ENCODE peak calls at places on chromosomes 16 and 17, in seven cellular contexts. L, B, E, K, D, O and Q are unnamed samples.

GRCh38 chr16:2296662-2297505 is 29.0 kb upstream of the RNPS1 start:
- DNase-seq in B (peak; percentile 49), E (peak; percentile 4), L (peak; percentile 62), K (peak; percentile 16), O (peak; percentile 56), D (no peak), Q (peak; percentile 44)

GRCh38 chr16:24723663-24724062 is 5.8 kb upstream of the TNRC6A start:
- DNase-seq in D (no peak), B (no peak), O (no peak), L (no peak), E (no peak), K (no peak), Q (no peak)

GRCh38 chr17:32831223-32831622 is 45.7 kb downstream of the MYO1D start:
- DNase-seq in K (no peak), E (no peak), L (no peak), D (no peak), B (no peak), O (no peak), Q (no peak)

GRCh38 chr17:20010099-20010863 is 1.1 kb downstream of the SPECC1 start:
- DNase-seq in D (no peak), K (no peak), E (peak; percentile 54), L (peak; percentile 90), O (peak; percentile 76), B (peak; percentile 25), Q (peak; percentile 64)

GRCh38 chr17:57557793-57558681 is 187.1 kb downstream of the CCDC182 start:
- DNase-seq in K (peak; percentile 89), E (peak; percentile 43), B (no peak), O (peak; percentile 81), L (peak; percentile 28), D (no peak), Q (peak; percentile 54)

GRCh38 chr17:64281962-64282752 is 19.1 kb upstream of the TEX2 start:
- DNase-seq in D (peak; percentile 68), L (peak; percentile 88), E (peak; percentile 70), K (peak; percentile 79), O (peak; percentile 84), B (peak; percentile 76), Q (peak; percentile 73)

GRCh38 chr16:7351572-7351971 is 18.9 kb downstream of the RBFOX1 start:
- DNase-seq in K (no peak), D (no peak), L (no peak), E (peak; percentile 67), O (no peak), B (no peak), Q (no peak)

GRCh38 chr17:1231456-1231855 is 38.8 kb upstream of the BHLHA9 start:
- DNase-seq in B (no peak), L (no peak), E (no peak), K (no peak), D (no peak), O (peak; percentile 75), Q (no peak)

GRCh38 chr16:58024673-58025350 is 742 bp upstream of the MMP15 start:
- DNase-seq in E (no peak), K (no peak), L (peak; percentile 25), O (peak; percentile 37), B (peak; percentile 39), D (peak; percentile 42), Q (no peak)

GRCh38 chr17:74467221-74467951 is 952 bp downstream of the CD300A start:
- DNase-seq in K (peak; percentile 85), O (no peak), L (no peak), B (peak; percentile 25), E (no peak), D (no peak), Q (no peak)

GRCh38 chr17:42975265-42975664 is 4.6 kb downstream of the PTGES3L start:
- DNase-seq in E (no peak), O (peak; percentile 55), D (no peak), B (no peak), K (no peak), L (no peak), Q (no peak)

GRCh38 chr17:54968954-54969400 is 412 bp downstream of the STXBP4 start:
- DNase-seq in O (peak; percentile 46), B (peak; percentile 45), L (no peak), D (no peak), K (no peak), E (no peak), Q (peak; percentile 19)

GRCh38 chr16:19716183-19716582 is 1.8 kb downstream of the KNOP1 start:
- DNase-seq in E (no peak), K (no peak), B (no peak), L (no peak), O (no peak), D (no peak), Q (no peak)

GRCh38 chr17:72053069-72053846 is 67.6 kb upstream of the SOX9 start:
- DNase-seq in D (no peak), B (no peak), E (no peak), L (no peak), K (no peak), O (no peak), Q (no peak)

GRCh38 chr17:34377078-34377823 is 14.2 kb upstream of the CCL1 start:
- DNase-seq in L (no peak), D (no peak), B (no peak), O (no peak), K (no peak), E (no peak), Q (no peak)

GRCh38 chr17:58759522-58759921 is 3.9 kb downstream of the PPM1E start:
- DNase-seq in O (no peak), E (no peak), L (no peak), K (no peak), B (no peak), D (no peak), Q (no peak)

GRCh38 chr17:1294157-1294717 is 14.8 kb downstream of the TRARG1 start:
- DNase-seq in K (peak; percentile 37), E (no peak), L (no peak), B (peak; percentile 80), O (peak; percentile 34), D (no peak), Q (no peak)

GRCh38 chr17:2063306-2064146 is 8.6 kb downstream of the HIC1 start:
- DNase-seq in B (no peak), K (peak; percentile 50), E (no peak), L (no peak), O (no peak), D (no peak), Q (no peak)

GRCh38 chr17:81253358-81254131 is 14.4 kb downstream of the NDUFAF8 start:
- DNase-seq in K (peak; percentile 63), E (peak; percentile 62), D (peak; percentile 2), O (peak; percentile 62), B (peak; percentile 75), L (peak; percentile 43), Q (no peak)

GRCh38 chr17:6551909-6552768 is 4.2 kb downstream of the PITPNM3 start:
- DNase-seq in L (no peak), K (no peak), B (no peak), E (peak; percentile 42), O (no peak), D (no peak), Q (no peak)

GRCh38 chr17:10126554-10127493 is 71.6 kb downstream of the GAS7 start:
- DNase-seq in O (peak; percentile 87), K (no peak), D (no peak), B (peak; percentile 66), E (no peak), L (no peak), Q (no peak)

GRCh38 chr17:16348586-16348985 is 4.7 kb downstream of the CENPV start:
- DNase-seq in D (no peak), K (no peak), B (no peak), O (no peak), L (no peak), E (no peak), Q (no peak)

GRCh38 chr16:17828012-17828411 is 357.3 kb upstream of the XYLT1 start:
- DNase-seq in O (peak; percentile 2), D (no peak), B (no peak), E (no peak), L (peak; percentile 13), K (no peak), Q (peak; percentile 58)

GRCh38 chr17:48335858-48336500 is 94.0 kb downstream of the SKAP1 start:
- DNase-seq in E (peak; percentile 76), D (peak; percentile 83), K (peak; percentile 71), O (peak; percentile 45), B (no peak), L (peak; percentile 68), Q (peak; percentile 21)

GRCh38 chr16:57394444-57394843 is 10.1 kb upstream of the CCL17 start:
- DNase-seq in L (no peak), D (no peak), B (no peak), K (no peak), E (no peak), O (no peak), Q (peak; percentile 50)

GRCh38 chr17:21030375-21030774 is 12.4 kb downstream of the USP22 start:
- DNase-seq in L (no peak), B (no peak), E (no peak), K (no peak), D (no peak), O (no peak), Q (no peak)

GRCh38 chr17:67700037-67700436 is 17.7 kb upstream of the NOL11 start:
- DNase-seq in O (no peak), K (no peak), D (peak; percentile 49), B (no peak), L (no peak), E (peak; percentile 67), Q (no peak)

GRCh38 chr16:5706206-5706605 is 608.6 kb upstream of the EEF2KMT start:
- DNase-seq in O (no peak), L (no peak), D (no peak), E (no peak), K (no peak), B (no peak), Q (no peak)

GRCh38 chr17:79012563-79013134 is 3.1 kb upstream of the CANT1 start:
- DNase-seq in L (no peak), B (no peak), O (no peak), E (no peak), D (no peak), K (no peak), Q (no peak)

GRCh38 chr17:15479697-15480096 is 12.3 kb upstream of the CDRT4 start:
- DNase-seq in B (no peak), K (no peak), L (no peak), O (no peak), E (no peak), D (no peak), Q (peak; percentile 61)